ENCODE peak calls at places on chromosomes 6 and 20, in four cellular contexts. N is CD8-positive, alpha-beta memory T cell; U is cardiac muscle cell; K is MV-4-11. P is an unnamed sample.

GRCh38 chr20:5181955-5182354 is 55.1 kb downstream of the CDS2 start:
- DNase-seq in K (no peak), N (no peak), U (peak; percentile 47), P (no peak)

GRCh38 chr6:127860723-127861122 is 40.1 kb downstream of the THEMIS start:
- DNase-seq in U (no peak), N (no peak), K (no peak), P (no peak)

GRCh38 chr20:59135093-59135492 is 28.5 kb upstream of the ZNF831 start:
- DNase-seq in N (no peak), U (no peak), K (no peak), P (no peak)

GRCh38 chr6:72999995-73000394 is 225.3 kb downstream of the KHDC1L start:
- DNase-seq in K (no peak), N (no peak), U (no peak), P (no peak)

GRCh38 chr20:50799176-50799889 is 4.5 kb downstream of the BCAS4 start:
- DNase-seq in U (no peak), N (no peak), K (no peak), P (no peak)

GRCh38 chr6:140203611-140204553 is 829.4 kb upstream of the CITED2 start:
- DNase-seq in K (no peak), N (no peak), U (peak; percentile 55), P (no peak)

GRCh38 chr6:151962246-151962846 is 154.9 kb downstream of the ESR1 start:
- DNase-seq in N (no peak), K (peak; percentile 70), U (peak; percentile 67), P (peak; percentile 18)

GRCh38 chr6:132587462-132587861 is 2.1 kb downstream of the TAAR5 start:
- DNase-seq in N (no peak), K (peak; percentile 89), U (no peak), P (no peak)

GRCh38 chr6:40722553-40723258 is 135.5 kb upstream of the LRFN2 start:
- DNase-seq in U (no peak), K (peak; percentile 22), N (no peak), P (no peak)